ENCODE peak calls at places on chromosomes 16 and 17, in seven cellular contexts. One of them, this sample, is unnamed.

GRCh38 chr16:49050607-49051006 is 231.0 kb downstream of the CBLN1 start:
- DNase-seq in A549: no peak
- DNase-seq in mammary epithelial cell: no peak
- DNase-seq in naive thymus-derived CD4-positive, alpha-beta T cell: no peak
- DNase-seq in gastrocnemius medialis: no peak
- DNase-seq in fibroblast of pulmonary artery: peak; percentile 59
- DNase-seq in lower leg skin: no peak
- DNase-seq in this sample: no peak

GRCh38 chr16:31535737-31536136 is 8.0 kb downstream of the AHSP start:
- DNase-seq in gastrocnemius medialis: no peak
- DNase-seq in A549: no peak
- DNase-seq in mammary epithelial cell: no peak
- DNase-seq in naive thymus-derived CD4-positive, alpha-beta T cell: no peak
- DNase-seq in fibroblast of pulmonary artery: no peak
- DNase-seq in lower leg skin: no peak
- DNase-seq in this sample: no peak

GRCh38 chr17:6639651-6640535 is 618 bp downstream of the KIAA0753 start:
- DNase-seq in A549: no peak
- DNase-seq in gastrocnemius medialis: peak; percentile 15
- DNase-seq in mammary epithelial cell: peak; percentile 33
- DNase-seq in naive thymus-derived CD4-positive, alpha-beta T cell: peak; percentile 53
- DNase-seq in lower leg skin: peak; percentile 85
- DNase-seq in fibroblast of pulmonary artery: peak; percentile 45
- DNase-seq in this sample: no peak

GRCh38 chr17:41652461-41652960 is 28.1 kb upstream of the KRT17 start:
- DNase-seq in mammary epithelial cell: peak; percentile 33
- DNase-seq in lower leg skin: no peak
- DNase-seq in gastrocnemius medialis: no peak
- DNase-seq in naive thymus-derived CD4-positive, alpha-beta T cell: no peak
- DNase-seq in A549: no peak
- DNase-seq in fibroblast of pulmonary artery: no peak
- DNase-seq in this sample: no peak

GRCh38 chr16:83588070-83588469 is 219.7 kb upstream of the HSBP1 start:
- DNase-seq in A549: no peak
- DNase-seq in lower leg skin: peak; percentile 82
- DNase-seq in fibroblast of pulmonary artery: no peak
- DNase-seq in gastrocnemius medialis: no peak
- DNase-seq in naive thymus-derived CD4-positive, alpha-beta T cell: no peak
- DNase-seq in mammary epithelial cell: peak; percentile 65
- DNase-seq in this sample: no peak

GRCh38 chr17:38706625-38707298 is 1.7 kb downstream of the MLLT6 start:
- DNase-seq in fibroblast of pulmonary artery: no peak
- DNase-seq in gastrocnemius medialis: no peak
- DNase-seq in naive thymus-derived CD4-positive, alpha-beta T cell: no peak
- DNase-seq in mammary epithelial cell: peak; percentile 16
- DNase-seq in lower leg skin: no peak
- DNase-seq in A549: no peak
- DNase-seq in this sample: no peak

GRCh38 chr16:35173295-35173694 is 1713.9 kb downstream of the TP53TG3F start:
- DNase-seq in mammary epithelial cell: no peak
- DNase-seq in lower leg skin: no peak
- DNase-seq in A549: no peak
- DNase-seq in fibroblast of pulmonary artery: no peak
- DNase-seq in naive thymus-derived CD4-positive, alpha-beta T cell: no peak
- DNase-seq in gastrocnemius medialis: no peak
- DNase-seq in this sample: no peak

GRCh38 chr17:80386341-80386740 is 28.6 kb upstream of the ENDOV start:
- DNase-seq in mammary epithelial cell: no peak
- DNase-seq in gastrocnemius medialis: no peak
- DNase-seq in naive thymus-derived CD4-positive, alpha-beta T cell: no peak
- DNase-seq in fibroblast of pulmonary artery: no peak
- DNase-seq in lower leg skin: peak; percentile 82
- DNase-seq in A549: no peak
- DNase-seq in this sample: no peak

GRCh38 chr16:9139965-9140364 is 48.5 kb downstream of the HAPSTR1 start:
- DNase-seq in gastrocnemius medialis: no peak
- DNase-seq in mammary epithelial cell: peak; percentile 30
- DNase-seq in lower leg skin: no peak
- DNase-seq in A549: no peak
- DNase-seq in naive thymus-derived CD4-positive, alpha-beta T cell: no peak
- DNase-seq in fibroblast of pulmonary artery: peak; percentile 47
- DNase-seq in this sample: no peak

GRCh38 chr17:4948166-4948996 is at the start of gene PFN1:
- DNase-seq in lower leg skin: peak; percentile 97
- DNase-seq in fibroblast of pulmonary artery: peak; percentile 96
- DNase-seq in gastrocnemius medialis: peak; percentile 92
- DNase-seq in A549: peak; percentile 98
- DNase-seq in naive thymus-derived CD4-positive, alpha-beta T cell: peak; percentile 82
- DNase-seq in mammary epithelial cell: peak; percentile 89
- DNase-seq in this sample: peak; percentile 92

GRCh38 chr16:18789515-18789849 is 652 bp downstream of the RPS15A start:
- DNase-seq in gastrocnemius medialis: no peak
- DNase-seq in naive thymus-derived CD4-positive, alpha-beta T cell: no peak
- DNase-seq in fibroblast of pulmonary artery: no peak
- DNase-seq in A549: no peak
- DNase-seq in lower leg skin: no peak
- DNase-seq in mammary epithelial cell: no peak
- DNase-seq in this sample: no peak

GRCh38 chr17:79852748-79853147 is 13.5 kb upstream of the CBX4 start:
- DNase-seq in gastrocnemius medialis: no peak
- DNase-seq in mammary epithelial cell: peak; percentile 76
- DNase-seq in fibroblast of pulmonary artery: no peak
- DNase-seq in A549: no peak
- DNase-seq in lower leg skin: no peak
- DNase-seq in naive thymus-derived CD4-positive, alpha-beta T cell: no peak
- DNase-seq in this sample: no peak

GRCh38 chr16:58011652-58012051 is 10.4 kb downstream of the USB1 start:
- DNase-seq in A549: no peak
- DNase-seq in fibroblast of pulmonary artery: peak; percentile 66
- DNase-seq in gastrocnemius medialis: no peak
- DNase-seq in mammary epithelial cell: no peak
- DNase-seq in lower leg skin: no peak
- DNase-seq in naive thymus-derived CD4-positive, alpha-beta T cell: no peak
- DNase-seq in this sample: no peak

GRCh38 chr17:69822314-69822875 is 252.6 kb upstream of the KCNJ16 start:
- DNase-seq in lower leg skin: no peak
- DNase-seq in mammary epithelial cell: no peak
- DNase-seq in A549: no peak
- DNase-seq in gastrocnemius medialis: no peak
- DNase-seq in naive thymus-derived CD4-positive, alpha-beta T cell: no peak
- DNase-seq in fibroblast of pulmonary artery: no peak
- DNase-seq in this sample: no peak

GRCh38 chr17:37815516-37815915 is 70.7 kb upstream of the HNF1B start:
- DNase-seq in mammary epithelial cell: no peak
- DNase-seq in fibroblast of pulmonary artery: no peak
- DNase-seq in gastrocnemius medialis: no peak
- DNase-seq in lower leg skin: no peak
- DNase-seq in A549: no peak
- DNase-seq in naive thymus-derived CD4-positive, alpha-beta T cell: no peak
- DNase-seq in this sample: no peak

GRCh38 chr17:74212262-74212912 is 984 bp upstream of the TTYH2 start:
- DNase-seq in naive thymus-derived CD4-positive, alpha-beta T cell: peak; percentile 31
- DNase-seq in A549: no peak
- DNase-seq in lower leg skin: no peak
- DNase-seq in gastrocnemius medialis: peak; percentile 36
- DNase-seq in fibroblast of pulmonary artery: no peak
- DNase-seq in mammary epithelial cell: no peak
- DNase-seq in this sample: no peak

GRCh38 chr17:16199093-16199492 is 16.2 kb downstream of the NCOR1 start:
- DNase-seq in naive thymus-derived CD4-positive, alpha-beta T cell: no peak
- DNase-seq in mammary epithelial cell: no peak
- DNase-seq in lower leg skin: no peak
- DNase-seq in fibroblast of pulmonary artery: peak; percentile 25
- DNase-seq in A549: no peak
- DNase-seq in gastrocnemius medialis: no peak
- DNase-seq in this sample: no peak

GRCh38 chr17:67051837-67052236 is 7.5 kb downstream of the CACNG1 start:
- DNase-seq in fibroblast of pulmonary artery: no peak
- DNase-seq in gastrocnemius medialis: no peak
- DNase-seq in mammary epithelial cell: no peak
- DNase-seq in lower leg skin: no peak
- DNase-seq in naive thymus-derived CD4-positive, alpha-beta T cell: no peak
- DNase-seq in A549: no peak
- DNase-seq in this sample: no peak

GRCh38 chr17:19368119-19368660 is 5.7 kb upstream of the B9D1 start:
- DNase-seq in mammary epithelial cell: no peak
- DNase-seq in gastrocnemius medialis: no peak
- DNase-seq in lower leg skin: no peak
- DNase-seq in A549: no peak
- DNase-seq in fibroblast of pulmonary artery: no peak
- DNase-seq in naive thymus-derived CD4-positive, alpha-beta T cell: no peak
- DNase-seq in this sample: no peak

GRCh38 chr17:55086635-55087058 is 118.1 kb downstream of the STXBP4 start:
- DNase-seq in fibroblast of pulmonary artery: peak; percentile 93
- DNase-seq in lower leg skin: no peak
- DNase-seq in naive thymus-derived CD4-positive, alpha-beta T cell: no peak
- DNase-seq in A549: no peak
- DNase-seq in gastrocnemius medialis: no peak
- DNase-seq in mammary epithelial cell: peak; percentile 75
- DNase-seq in this sample: no peak

GRCh38 chr16:71883193-71883848 is 661 bp downstream of the ZNF821 start:
- DNase-seq in lower leg skin: peak; percentile 85
- DNase-seq in mammary epithelial cell: peak; percentile 23
- DNase-seq in naive thymus-derived CD4-positive, alpha-beta T cell: peak; percentile 68
- DNase-seq in A549: no peak
- DNase-seq in gastrocnemius medialis: no peak
- DNase-seq in fibroblast of pulmonary artery: no peak
- DNase-seq in this sample: peak; percentile 33

DNA sequence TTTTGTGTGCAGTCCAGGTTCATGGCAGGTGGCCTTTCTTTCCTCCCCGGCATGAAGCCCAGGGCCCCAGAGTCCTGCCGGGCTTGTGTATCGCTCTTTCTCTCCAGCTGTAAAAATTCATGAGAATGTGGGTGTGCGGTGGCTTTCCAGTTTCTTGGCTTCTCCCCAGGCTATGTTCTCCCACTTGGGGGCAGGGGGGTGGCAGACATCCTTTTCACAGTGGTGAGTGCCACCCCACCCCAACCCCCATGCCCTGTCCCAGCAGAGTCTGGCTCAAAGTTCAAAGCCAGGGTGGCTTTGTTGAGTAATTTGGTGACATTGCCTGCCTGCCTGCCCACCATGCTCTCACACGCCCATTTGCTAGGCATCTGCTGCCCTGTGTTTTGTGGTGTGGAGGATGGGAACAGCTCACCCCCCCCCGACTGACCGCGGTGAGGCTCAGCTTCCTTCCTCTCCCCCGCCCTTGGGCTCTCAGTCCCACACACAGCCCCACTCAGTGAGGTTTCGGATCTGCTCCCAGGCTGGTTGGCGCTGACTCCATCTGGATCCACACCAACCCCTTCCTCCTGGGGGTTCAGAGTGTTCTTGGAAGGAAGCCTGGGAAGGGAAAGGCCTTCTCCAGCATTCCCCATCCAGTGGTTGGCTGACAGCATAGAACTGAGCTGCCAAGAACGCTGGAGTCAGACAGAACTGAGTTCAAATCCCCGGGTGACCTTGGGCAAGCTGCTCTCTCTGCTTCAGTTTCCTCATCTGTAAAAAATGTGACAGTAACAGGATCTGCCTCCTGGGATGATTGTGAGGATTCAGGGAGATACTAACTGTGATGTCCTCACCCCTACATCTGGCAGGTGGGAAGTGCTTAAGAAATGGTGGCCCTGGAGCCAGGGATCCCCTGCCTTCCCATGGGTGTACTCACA is 36.1 kb downstream of the CHD9 start:
- DNase-seq in naive thymus-derived CD4-positive, alpha-beta T cell: no peak
- DNase-seq in gastrocnemius medialis: peak; percentile 98
- DNase-seq in mammary epithelial cell: peak; percentile 62
- DNase-seq in fibroblast of pulmonary artery: peak; percentile 100
- DNase-seq in A549: no peak
- DNase-seq in lower leg skin: peak; percentile 98
- DNase-seq in this sample: peak; percentile 86
- H3K4me3 ChIP-seq in naive thymus-derived CD4-positive, alpha-beta T cell: no peak overlapping the region
- H3K4me3 ChIP-seq in gastrocnemius medialis: peak overlapping the region; percentile 37
- H3K4me3 ChIP-seq in mammary epithelial cell: no peak overlapping the region
- H3K4me3 ChIP-seq in fibroblast of pulmonary artery: peak overlapping the region; percentile 29
- H3K4me3 ChIP-seq in A549: no peak overlapping the region
- H3K4me3 ChIP-seq in lower leg skin: no peak overlapping the region
- H3K4me3 ChIP-seq in this sample: no peak overlapping the region

DNA sequence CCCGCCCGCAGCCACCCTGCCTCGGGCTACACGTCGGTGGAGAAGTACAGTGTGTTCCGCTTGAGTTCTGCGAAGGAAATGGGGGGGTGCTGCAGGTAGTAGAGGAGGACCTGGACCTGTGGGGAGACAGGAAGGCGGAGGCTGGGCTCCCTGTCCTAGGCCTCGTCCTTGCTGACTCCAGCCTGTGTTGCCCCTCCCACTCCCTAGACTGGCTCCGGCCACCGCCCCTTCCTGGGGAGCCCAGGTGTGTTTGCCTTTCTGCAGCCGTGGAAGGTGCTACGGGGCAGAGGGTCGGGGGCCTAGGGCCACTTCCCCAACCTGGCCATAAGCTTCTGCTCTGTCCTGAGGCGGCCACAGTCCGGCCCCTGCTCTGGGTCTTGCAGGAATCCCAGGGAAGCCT is 9.1 kb downstream of the TIMM22 start:
- DNase-seq in gastrocnemius medialis: no peak
- DNase-seq in A549: no peak
- DNase-seq in fibroblast of pulmonary artery: no peak
- DNase-seq in naive thymus-derived CD4-positive, alpha-beta T cell: no peak
- DNase-seq in lower leg skin: no peak
- DNase-seq in mammary epithelial cell: no peak
- DNase-seq in this sample: no peak
- H3K4me3 ChIP-seq in gastrocnemius medialis: peak overlapping the region; percentile 31
- H3K4me3 ChIP-seq in A549: no peak overlapping the region
- H3K4me3 ChIP-seq in fibroblast of pulmonary artery: no peak overlapping the region
- H3K4me3 ChIP-seq in naive thymus-derived CD4-positive, alpha-beta T cell: no peak overlapping the region
- H3K4me3 ChIP-seq in lower leg skin: no peak overlapping the region
- H3K4me3 ChIP-seq in mammary epithelial cell: no peak overlapping the region
- H3K4me3 ChIP-seq in this sample: no peak overlapping the region

GRCh38 chr16:77807-78443 is at the start of gene MPG:
- DNase-seq in gastrocnemius medialis: peak; percentile 80
- DNase-seq in mammary epithelial cell: peak; percentile 51
- DNase-seq in fibroblast of pulmonary artery: peak; percentile 77
- DNase-seq in naive thymus-derived CD4-positive, alpha-beta T cell: peak; percentile 94
- DNase-seq in A549: peak; percentile 98
- DNase-seq in lower leg skin: peak; percentile 98
- DNase-seq in this sample: peak; percentile 80
- H3K4me3 ChIP-seq in gastrocnemius medialis: peak within 1 kb of the TSS; percentile 77
- H3K4me3 ChIP-seq in mammary epithelial cell: peak within 1 kb of the TSS; percentile 61
- H3K4me3 ChIP-seq in fibroblast of pulmonary artery: peak within 1 kb of the TSS; percentile 67
- H3K4me3 ChIP-seq in naive thymus-derived CD4-positive, alpha-beta T cell: peak within 1 kb of the TSS; percentile 84
- H3K4me3 ChIP-seq in A549: peak within 1 kb of the TSS; percentile 94
- H3K4me3 ChIP-seq in lower leg skin: peak within 1 kb of the TSS; percentile 70
- H3K4me3 ChIP-seq in this sample: peak within 1 kb of the TSS; percentile 81

DNA sequence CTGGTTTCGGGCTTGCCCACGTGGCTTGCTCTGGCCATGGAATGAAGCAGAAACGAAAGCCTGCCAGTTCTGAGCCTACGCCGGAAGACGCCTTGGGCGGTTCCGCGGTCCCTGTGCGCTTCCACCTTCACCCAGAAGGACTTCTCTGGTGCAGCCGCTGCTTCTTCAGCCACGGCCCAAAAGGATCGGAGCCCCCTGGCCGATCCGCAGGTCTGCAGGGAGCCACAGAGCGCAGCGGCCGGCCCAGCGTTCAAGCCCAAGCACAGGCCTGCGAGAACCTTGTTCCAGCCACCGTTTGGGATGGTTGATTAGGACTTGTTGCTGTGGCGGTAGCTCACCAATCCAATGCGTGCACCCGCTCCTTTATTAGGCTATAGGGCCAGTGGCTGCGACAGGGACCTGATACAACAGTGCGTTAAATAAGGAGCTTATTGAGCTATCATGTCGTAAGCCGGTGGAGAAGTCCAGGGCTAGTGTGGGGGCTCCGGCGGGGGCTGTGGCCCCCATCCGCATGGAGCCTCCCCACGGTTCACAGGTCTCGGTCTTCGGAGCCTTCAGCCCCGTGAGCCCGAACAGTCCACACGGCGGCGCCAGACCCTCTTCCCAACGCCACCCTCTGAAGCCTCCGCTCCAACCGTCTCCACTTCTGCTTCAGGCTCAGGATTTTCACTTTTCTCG is 10.2 kb upstream of the MPP2 start:
- DNase-seq in mammary epithelial cell: no peak
- DNase-seq in gastrocnemius medialis: no peak
- DNase-seq in fibroblast of pulmonary artery: peak; percentile 42
- DNase-seq in lower leg skin: no peak
- DNase-seq in A549: no peak
- DNase-seq in naive thymus-derived CD4-positive, alpha-beta T cell: peak; percentile 42
- DNase-seq in this sample: no peak
- H3K4me3 ChIP-seq in mammary epithelial cell: no peak overlapping the region
- H3K4me3 ChIP-seq in gastrocnemius medialis: peak overlapping the region; percentile 54
- H3K4me3 ChIP-seq in fibroblast of pulmonary artery: no peak overlapping the region
- H3K4me3 ChIP-seq in lower leg skin: no peak overlapping the region
- H3K4me3 ChIP-seq in A549: no peak overlapping the region
- H3K4me3 ChIP-seq in naive thymus-derived CD4-positive, alpha-beta T cell: peak overlapping the region; percentile 65
- H3K4me3 ChIP-seq in this sample: no peak overlapping the region

This sample was measured in lung.